ENCODE peak calls at places on chromosomes 12 and 14, in six cellular contexts. S is H9, E is mesenchymal stem cell, Q is neuronal stem cell, N is H1, W is IMR-90. G is an unnamed sample.

GRCh38 chr14:51457858-51458562 is 193.7 kb upstream of the FRMD6 start:
- DNase-seq in S (no peak), E (no peak), Q (no peak), N (no peak), W (no peak), G (peak; percentile 86)

GRCh38 chr14:31902002-31902401 is 175.1 kb upstream of the ARHGAP5 start:
- DNase-seq in S (no peak), E (no peak), Q (no peak), N (no peak), W (no peak), G (peak; percentile 70)

GRCh38 chr14:105207460-105207901 is 26.4 kb upstream of the NUDT14 start:
- DNase-seq in S (no peak), E (no peak), Q (no peak), N (no peak), W (no peak), G (peak; percentile 40)

GRCh38 chr12:131542351-131542750 is 168.5 kb upstream of the SFSWAP start:
- DNase-seq in S (no peak), E (no peak), Q (no peak), N (no peak), W (no peak), G (no peak)

GRCh38 chr12:95790025-95790911 is at the start of gene NTN4:
- DNase-seq in S (peak; percentile 56), E (peak; percentile 38), Q (peak; percentile 17), N (peak; percentile 76), W (peak; percentile 24), G (peak; percentile 49)

GRCh38 chr12:130917607-130918006 is 36.1 kb upstream of the ADGRD1 start:
- DNase-seq in S (no peak), E (no peak), Q (no peak), N (no peak), W (no peak), G (no peak)

GRCh38 chr14:98766818-98767217 is 505.2 kb downstream of the BCL11B start:
- DNase-seq in S (no peak), E (no peak), Q (no peak), N (no peak), W (no peak), G (no peak)

GRCh38 chr12:30021046-30021833 is 237.5 kb upstream of the TMTC1 start:
- DNase-seq in S (no peak), E (peak; percentile 66), Q (no peak), N (no peak), W (peak; percentile 37), G (no peak)

GRCh38 chr14:22844221-22845102 is 8.1 kb downstream of the MMP14 start:
- DNase-seq in S (no peak), E (no peak), Q (no peak), N (no peak), W (no peak), G (no peak)

GRCh38 chr14:99721792-99722516 is 37.9 kb downstream of the CYP46A1 start:
- DNase-seq in S (peak; percentile 17), E (no peak), Q (no peak), N (peak; percentile 24), W (no peak), G (no peak)

GRCh38 chr12:20460956-20461355 is 92.6 kb downstream of the PDE3A start:
- DNase-seq in S (no peak), E (no peak), Q (no peak), N (no peak), W (no peak), G (peak; percentile 67)

GRCh38 chr12:2481951-2482350 is 312.8 kb upstream of the FKBP4 start:
- DNase-seq in S (no peak), E (no peak), Q (no peak), N (no peak), W (no peak), G (no peak)

GRCh38 chr12:76470028-76470939 is 89.3 kb downstream of the OSBPL8 start:
- DNase-seq in S (no peak), E (peak; percentile 84), Q (no peak), N (no peak), W (peak; percentile 93), G (peak; percentile 59)

GRCh38 chr12:53652366-53652765 is 23.5 kb downstream of the ATP5MC2 start:
- DNase-seq in S (no peak), E (peak; percentile 30), Q (no peak), N (no peak), W (peak; percentile 52), G (no peak)

GRCh38 chr12:6963741-6964446 is 6.6 kb downstream of the PHB2 start:
- DNase-seq in S (peak; percentile 49), E (no peak), Q (no peak), N (no peak), W (no peak), G (no peak)

GRCh38 chr12:81095470-81096232 is 17.8 kb downstream of the ACSS3 start:
- DNase-seq in S (no peak), E (peak; percentile 34), Q (no peak), N (no peak), W (no peak), G (peak; percentile 83)

GRCh38 chr14:70188608-70189540 is at the start of gene SLC8A3:
- DNase-seq in S (peak; percentile 44), E (peak; percentile 29), Q (peak; percentile 53), N (peak; percentile 73), W (peak; percentile 37), G (peak; percentile 59)

GRCh38 chr14:101635238-101636080 is 74.2 kb downstream of the DIO3 start:
- DNase-seq in S (peak; percentile 29), E (no peak), Q (no peak), N (no peak), W (no peak), G (no peak)

GRCh38 chr12:102167821-102168605 is 29.6 kb downstream of the PMCH start:
- DNase-seq in S (no peak), E (peak; percentile 4), Q (no peak), N (no peak), W (peak; percentile 28), G (no peak)

GRCh38 chr14:90060965-90061848 is 587 bp upstream of the KCNK13 start:
- DNase-seq in S (peak; percentile 64), E (peak; percentile 13), Q (no peak), N (peak; percentile 74), W (no peak), G (peak; percentile 57)

GRCh38 chr12:76299536-76300296 is 48.5 kb downstream of the BBS10 start:
- DNase-seq in S (no peak), E (peak; percentile 24), Q (no peak), N (no peak), W (no peak), G (peak; percentile 91)

GRCh38 chr14:68518180-68518579 is 274.7 kb downstream of the ZFP36L1 start:
- DNase-seq in S (no peak), E (no peak), Q (no peak), N (no peak), W (no peak), G (no peak)

GRCh38 chr14:68619805-68620574 is 172.9 kb downstream of the ZFP36L1 start:
- DNase-seq in S (no peak), E (peak; percentile 86), Q (no peak), N (no peak), W (peak; percentile 73), G (peak; percentile 40)

GRCh38 chr14:32588448-32589320 is 259.6 kb downstream of the AKAP6 start:
- DNase-seq in S (peak; percentile 35), E (peak; percentile 50), Q (peak; percentile 23), N (no peak), W (peak; percentile 65), G (peak; percentile 62)

GRCh38 chr12:132713123-132713522 is 2.5 kb downstream of the PGAM5 start:
- DNase-seq in S (no peak), E (no peak), Q (no peak), N (no peak), W (no peak), G (no peak)

GRCh38 chr12:131105736-131106356 is 152.1 kb downstream of the ADGRD1 start:
- DNase-seq in S (peak; percentile 15), E (no peak), Q (no peak), N (no peak), W (no peak), G (no peak)

GRCh38 chr14:93533437-93533836 is 102.7 kb downstream of the UNC79 start:
- DNase-seq in S (no peak), E (no peak), Q (no peak), N (no peak), W (no peak), G (no peak)

GRCh38 chr14:91374897-91375747 is 42.5 kb downstream of the CCDC88C start:
- DNase-seq in S (no peak), E (no peak), Q (peak; percentile 72), N (no peak), W (no peak), G (no peak)

GRCh38 chr14:73751157-73751691 is 37.0 kb upstream of the PNMA1 start:
- DNase-seq in S (peak; percentile 20), E (no peak), Q (no peak), N (no peak), W (no peak), G (no peak)
- H2BK15ac ChIP-seq in S (no peak overlapping the region), E (peak overlapping the region; percentile 44), Q (no peak overlapping the region), N (no peak overlapping the region), W (no peak overlapping the region), G (no peak overlapping the region)

GRCh38 chr14:57478050-57478449 is 15.6 kb downstream of the CCDC198 start:
- DNase-seq in S (no peak), E (no peak), Q (no peak), N (no peak), W (no peak), G (no peak)
- H2BK15ac ChIP-seq in S (no peak overlapping the region), E (no peak overlapping the region), Q (no peak overlapping the region), N (no peak overlapping the region), W (no peak overlapping the region), G (no peak overlapping the region)

GRCh38 chr12:57744194-57744776 is 554 bp upstream of the TSPAN31 start:
- DNase-seq in S (no peak), E (no peak), Q (no peak), N (peak; percentile 78), W (peak; percentile 85), G (no peak)
- H2BK15ac ChIP-seq in S (no peak overlapping the region), E (peak overlapping the region; percentile 68), Q (no peak overlapping the region), N (no peak overlapping the region), W (no peak overlapping the region), G (no peak overlapping the region)

DNA sequence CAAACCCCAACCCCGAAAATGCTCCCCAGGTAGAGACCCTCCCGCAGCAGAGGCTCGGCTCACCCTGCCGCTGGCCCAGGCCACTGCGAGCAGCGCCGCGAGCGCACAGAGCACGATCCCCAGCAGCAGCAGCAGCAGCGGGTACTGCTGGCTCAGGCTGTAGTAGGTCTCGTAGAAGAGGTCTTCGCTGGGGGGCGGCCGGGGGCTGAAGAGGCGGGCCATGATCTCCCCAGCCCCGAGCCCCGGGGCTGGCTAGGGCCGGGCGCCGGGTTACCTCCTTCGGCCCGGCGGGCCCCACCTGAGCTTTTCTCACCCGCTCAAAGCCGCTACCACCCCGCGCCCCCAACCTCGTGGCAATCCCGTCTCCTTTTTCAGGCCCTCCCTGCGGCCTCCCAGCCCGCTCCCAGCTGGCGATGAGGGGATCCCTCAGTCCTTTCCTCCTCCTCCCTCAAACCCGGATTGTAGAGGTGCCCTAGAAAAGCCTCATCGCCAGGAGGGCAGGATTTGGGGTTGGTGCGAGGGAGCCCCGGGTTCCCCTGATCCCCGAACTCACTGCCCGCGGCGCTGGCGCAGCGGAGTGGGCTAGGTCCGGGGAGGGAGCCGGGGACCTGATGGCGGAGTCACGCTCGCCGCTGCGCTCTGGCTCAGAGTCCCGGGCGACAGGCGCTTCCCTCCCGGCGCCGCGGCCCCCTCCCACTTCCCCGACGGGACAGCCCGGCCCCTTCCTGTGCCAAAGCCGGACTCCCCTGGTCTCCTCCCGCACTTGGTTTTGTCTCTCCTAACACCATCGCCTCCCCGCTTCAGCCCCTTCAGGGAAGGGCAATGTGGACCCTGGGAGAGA is at the start of gene ADCY4:
- DNase-seq in S (no peak), E (peak; percentile 34), Q (no peak), N (peak; percentile 75), W (no peak), G (no peak)
- H2BK15ac ChIP-seq in S (no peak within 1 kb of the TSS), E (peak within 1 kb of the TSS; percentile 70), Q (no peak within 1 kb of the TSS), N (peak within 1 kb of the TSS; percentile 53), W (no peak within 1 kb of the TSS), G (no peak within 1 kb of the TSS)